ENCODE peak calls at places on chromosomes 1 and 21, in four cellular contexts. H is skeletal muscle cell; U is stimulated activated CD8-positive, alpha-beta memory T cell treated with anti-CD3 and anti-CD28 coated beads, Interleukin-12 subunit alpha, Interleukin-12 subunit beta, amount 100 ng/mL, for 4 hours; G is neural crest cell. R is an unnamed sample.

GRCh38 chr1:71987210-71987609 is 295.1 kb downstream of the NEGR1 start:
- DNase-seq in U (no peak), G (no peak), H (no peak), R (no peak)

GRCh38 chr1:47179988-47180563 is 9.8 kb downstream of the PDZK1IP1 start:
- DNase-seq in U (no peak), G (no peak), H (no peak), R (no peak)

GRCh38 chr1:32899586-32900296 is 1.4 kb downstream of the TMEM54 start:
- DNase-seq in H (no peak), G (no peak), U (no peak), R (peak; percentile 63)

GRCh38 chr1:1208713-1209433 is 2.5 kb upstream of the TNFRSF18 start:
- DNase-seq in G (no peak), U (peak; percentile 43), H (peak; percentile 39), R (peak; percentile 13)

GRCh38 chr1:175262646-175263045 is 70.1 kb upstream of the KIAA0040 start:
- DNase-seq in H (no peak), U (no peak), G (no peak), R (no peak)

GRCh38 chr1:170668301-170668789 is 4.4 kb downstream of the PRRX1 start:
- DNase-seq in G (no peak), U (no peak), H (no peak), R (no peak)

GRCh38 chr21:46289655-46290178 is 3.6 kb downstream of the YBEY start:
- DNase-seq in H (no peak), U (no peak), G (no peak), R (no peak)

GRCh38 chr1:19654386-19654785 is 10.3 kb downstream of the NBL1 start:
- DNase-seq in G (no peak), U (no peak), H (no peak), R (no peak)

GRCh38 chr1:169368406-169368769 is 393 bp downstream of the BLZF1 start:
- DNase-seq in G (peak; percentile 5), U (peak; percentile 11), H (no peak), R (no peak)

GRCh38 chr1:182713492-182713891 is 29.1 kb upstream of the RGS8 start:
- DNase-seq in H (no peak), U (no peak), G (no peak), R (no peak)

R was measured in BE2C.